ENCODE peak calls at places on chromosomes 7 and 10, in five cellular contexts. V, C, R, B and X are unnamed samples.

GRCh38 chr10:56823849-56824248 is 462.8 kb upstream of the ZWINT start:
- DNase-seq in V (no peak), C (no peak), R (no peak), B (no peak), X (no peak)

GRCh38 chr7:123966936-123967335 is 41.9 kb downstream of the SPAM1 start:
- DNase-seq in V (no peak), C (no peak), R (no peak), B (no peak), X (no peak)

GRCh38 chr7:31688990-31689389 is 2.0 kb downstream of the PPP1R17 start:
- DNase-seq in V (no peak), C (no peak), R (no peak), B (no peak), X (no peak)

GRCh38 chr7:51732066-51732465 is 415.5 kb upstream of the COBL start:
- DNase-seq in V (no peak), C (no peak), R (no peak), B (no peak), X (no peak)

GRCh38 chr10:28730031-28730778 is 52.9 kb downstream of the BAMBI start:
- DNase-seq in V (no peak), C (no peak), R (no peak), B (no peak), X (no peak)

GRCh38 chr10:67664936-67665335 is 31.1 kb downstream of the CTNNA3 start:
- DNase-seq in V (no peak), C (no peak), R (no peak), B (no peak), X (no peak)

GRCh38 chr7:3585826-3586225 is 284.8 kb downstream of the SDK1 start:
- DNase-seq in V (no peak), C (no peak), R (no peak), B (no peak), X (no peak)

GRCh38 chr10:125029584-125030242 is 87.8 kb downstream of the ZRANB1 start:
- DNase-seq in V (no peak), C (no peak), R (no peak), B (peak), X (no peak)

GRCh38 chr7:2819161-2819953 is 24.8 kb downstream of the GNA12 start:
- DNase-seq in V (no peak), C (no peak), R (no peak), B (no peak), X (no peak)

GRCh38 chr7:102840404-102840803 is 72.4 kb upstream of the LRRC17 start:
- DNase-seq in V (no peak), C (no peak), R (no peak), B (no peak), X (no peak)

GRCh38 chr10:124342136-124342820 is 76.4 kb downstream of the OAT start:
- DNase-seq in V (no peak), C (no peak), R (no peak), B (no peak), X (no peak)

GRCh38 chr10:69757553-69758309 is 44.0 kb upstream of the COL13A1 start:
- DNase-seq in V (no peak), C (no peak), R (no peak), B (peak), X (no peak)

GRCh38 chr10:122499491-122499941 is 38.2 kb downstream of the HTRA1 start:
- DNase-seq in V (no peak), C (no peak), R (no peak), B (no peak), X (peak)

GRCh38 chr10:17249820-17250219 is 21.8 kb downstream of the VIM start:
- DNase-seq in V (no peak), C (no peak), R (no peak), B (no peak), X (no peak)

GRCh38 chr10:42882597-42882996 is 100.0 kb downstream of the BMS1 start:
- DNase-seq in V (no peak), C (no peak), R (no peak), B (no peak), X (no peak)

GRCh38 chr7:155972651-155973349 is 160.5 kb upstream of the SHH start:
- DNase-seq in V (no peak), C (no peak), R (no peak), B (no peak), X (peak)

GRCh38 chr7:351256-351655 is 61.3 kb downstream of the FOXL3 start:
- DNase-seq in V (no peak), C (peak), R (peak), B (no peak), X (no peak)

GRCh38 chr10:44253769-44254462 is 131.0 kb downstream of the CXCL12 start:
- DNase-seq in V (no peak), C (no peak), R (no peak), B (peak), X (no peak)

GRCh38 chr7:132934017-132934416 is 147.9 kb downstream of the CHCHD3 start:
- DNase-seq in V (no peak), C (no peak), R (no peak), B (no peak), X (no peak)

GRCh38 chr7:4079366-4079765 is 602.7 kb upstream of the FOXK1 start:
- DNase-seq in V (no peak), C (no peak), R (no peak), B (no peak), X (peak)

GRCh38 chr7:55307123-55307916 is 57.8 kb upstream of the LANCL2 start:
- DNase-seq in V (no peak), C (no peak), R (no peak), B (peak), X (no peak)

GRCh38 chr7:143381427-143382125 is 431 bp downstream of the ZYX start:
- DNase-seq in V (peak), C (no peak), R (no peak), B (peak), X (no peak)

GRCh38 chr7:337567-337951 is 47.6 kb downstream of the FOXL3 start:
- DNase-seq in V (no peak), C (no peak), R (no peak), B (no peak), X (no peak)

GRCh38 chr7:107089627-107090026 is 45.1 kb downstream of the PRKAR2B start:
- DNase-seq in V (no peak), C (no peak), R (no peak), B (no peak), X (no peak)

GRCh38 chr10:79259834-79260233 is 87.4 kb upstream of the PPIF start:
- DNase-seq in V (no peak), C (no peak), R (no peak), B (no peak), X (no peak)

GRCh38 chr7:21305455-21306235 is 122.2 kb upstream of the SP4 start:
- DNase-seq in V (no peak), C (no peak), R (no peak), B (no peak), X (no peak)

GRCh38 chr7:131890191-131890590 is 333.8 kb upstream of the PODXL start:
- DNase-seq in V (no peak), C (no peak), R (no peak), B (no peak), X (no peak)

GRCh38 chr10:60335708-60336107 is 54.0 kb downstream of the ANK3 start:
- DNase-seq in V (no peak), C (no peak), R (no peak), B (peak), X (no peak)

GRCh38 chr7:148914208-148914777 is 30.2 kb upstream of the EZH2 start:
- DNase-seq in V (no peak), C (no peak), R (peak), B (peak), X (no peak)

GRCh38 chr7:43570688-43571365 is 12.1 kb upstream of the STK17A start:
- DNase-seq in V (no peak), C (no peak), R (no peak), B (peak), X (no peak)

GRCh38 chr7:148367701-148368475 is 222.7 kb upstream of the C7orf33 start:
- DNase-seq in V (no peak), C (no peak), R (no peak), B (no peak), X (no peak)

GRCh38 chr7:50190772-50191171 is 97.7 kb upstream of the ZPBP start:
- DNase-seq in V (no peak), C (no peak), R (no peak), B (no peak), X (no peak)

GRCh38 chr7:18290865-18291264 is 204.7 kb upstream of the HDAC9 start:
- DNase-seq in V (no peak), C (no peak), R (no peak), B (no peak), X (no peak)

GRCh38 chr10:11249134-11249533 is 231.5 kb downstream of the CELF2 start:
- DNase-seq in V (no peak), C (no peak), R (no peak), B (no peak), X (no peak)

GRCh38 chr7:69091476-69091875 is 506.8 kb upstream of the AUTS2 start:
- DNase-seq in V (no peak), C (no peak), R (no peak), B (no peak), X (no peak)